ENCODE peak calls at places on chromosomes 11 and 22, in six cellular contexts. E is spleen, P is GM13976, K is A172, M is lower leg skin, U is GM20000. D is an unnamed sample.

GRCh38 chr11:12598330-12599256 is 75.6 kb upstream of the TEAD1 start:
- DNase-seq in K (peak; percentile 87), E (no peak), P (no peak), U (no peak), M (no peak), D (no peak)

GRCh38 chr11:70713436-70713835 is 315.1 kb downstream of the CTTN start:
- DNase-seq in K (no peak), E (peak; percentile 72), P (no peak), M (no peak), U (no peak), D (no peak)

GRCh38 chr11:83933008-83933407 is 646.8 kb upstream of the CCDC90B start:
- DNase-seq in P (no peak), M (no peak), E (no peak), K (no peak), U (no peak), D (no peak)

GRCh38 chr11:115264278-115264677 is 239.9 kb downstream of the CADM1 start:
- DNase-seq in P (no peak), K (no peak), M (no peak), E (no peak), U (no peak), D (no peak)

GRCh38 chr11:83680351-83680750 is 394.2 kb upstream of the CCDC90B start:
- DNase-seq in K (no peak), M (no peak), P (no peak), E (no peak), U (no peak), D (no peak)

GRCh38 chr11:8258289-8258688 is 5.4 kb downstream of the LMO1 start:
- DNase-seq in U (no peak), K (peak; percentile 40), M (no peak), P (no peak), E (peak; percentile 58), D (no peak)

GRCh38 chr22:42428025-42428424 is 4.2 kb downstream of the NFAM1 start:
- DNase-seq in E (no peak), U (no peak), K (no peak), M (no peak), P (no peak), D (no peak)

GRCh38 chr22:47379037-47379436 is 616.6 kb downstream of the TBC1D22A start:
- DNase-seq in K (no peak), M (no peak), E (no peak), P (no peak), U (no peak), D (no peak)

GRCh38 chr11:3231851-3232744 is at the start of gene MRGPRE:
- DNase-seq in P (no peak), U (no peak), M (no peak), K (no peak), E (peak; percentile 73), D (no peak)

GRCh38 chr22:42432818-42433217 is 615 bp upstream of the NFAM1 start:
- DNase-seq in P (no peak), K (no peak), M (no peak), E (no peak), U (no peak), D (no peak)

GRCh38 chr11:59669611-59670009 is 773 bp upstream of the PATL1 start:
- DNase-seq in P (no peak), U (no peak), K (no peak), M (peak; percentile 31), E (peak; percentile 91), D (peak; percentile 21)

GRCh38 chr22:22798716-22799115 is 88.9 kb upstream of the IGLL5 start:
- DNase-seq in P (no peak), M (no peak), K (no peak), U (no peak), E (no peak), D (no peak)

GRCh38 chr11:110763249-110764011 is 51.2 kb upstream of the ARHGAP20 start:
- DNase-seq in P (no peak), K (no peak), M (peak; percentile 25), E (no peak), U (no peak), D (no peak)

GRCh38 chr11:11416502-11416901 is 63.5 kb upstream of the CSNK2A3 start:
- DNase-seq in P (no peak), K (peak; percentile 79), E (no peak), M (no peak), U (no peak), D (no peak)

GRCh38 chr11:36033936-36034335 is 90.1 kb downstream of the LDLRAD3 start:
- DNase-seq in P (no peak), U (no peak), E (no peak), K (no peak), M (no peak), D (no peak)

GRCh38 chr22:31604746-31605705 is 57.0 kb downstream of the PISD start:
- DNase-seq in K (no peak), U (no peak), P (no peak), E (no peak), M (no peak), D (no peak)

GRCh38 chr11:26971961-26972360 is 22.0 kb upstream of the FIBIN start:
- DNase-seq in P (no peak), U (no peak), K (no peak), M (no peak), E (no peak), D (no peak)

GRCh38 chr11:95035316-95035715 is 10.3 kb downstream of the KDM4E start:
- DNase-seq in U (no peak), K (no peak), M (no peak), E (no peak), P (no peak), D (no peak)